ENCODE peak calls at places on chromosomes 6 and 20, in five cellular contexts. W is HCT116; Z is fibroblast of the aortic adventitia; F is activated T-helper 1 cell treated with anti-CD3 and anti-CD28 coated beads, Interleukin-2, amount 50 U/mL, for 16 hours; M is T-helper 1 cell. K is an unnamed sample.

GRCh38 chr20:57244627-57245214 is 21.7 kb downstream of the BMP7 start:
- DNase-seq in W (no peak), Z (no peak), F (no peak), M (no peak), K (no peak)

GRCh38 chr20:10328897-10329255 is 105.1 kb downstream of the MKKS start:
- DNase-seq in W (no peak), Z (no peak), F (no peak), M (no peak), K (no peak)

GRCh38 chr20:59985864-59986263 is 27.6 kb downstream of the CDH26 start:
- DNase-seq in W (no peak), Z (no peak), F (no peak), M (no peak), K (no peak)

GRCh38 chr6:34465551-34466241 is at the start of gene PACSIN1:
- DNase-seq in W (no peak), Z (no peak), F (no peak), M (no peak), K (peak)

GRCh38 chr6:3408665-3409064 is 48.2 kb downstream of the SLC22A23 start:
- DNase-seq in W (no peak), Z (no peak), F (no peak), M (no peak), K (no peak)

GRCh38 chr6:135360222-135360621 is 137.3 kb downstream of the AHI1 start:
- DNase-seq in W (no peak), Z (no peak), F (no peak), M (no peak), K (no peak)

GRCh38 chr6:122799916-122800701 is 11.1 kb downstream of the SMPDL3A start:
- DNase-seq in W (no peak), Z (peak), F (no peak), M (no peak), K (no peak)

GRCh38 chr6:156897907-156898531 is 120.8 kb downstream of the ARID1B start:
- DNase-seq in W (no peak), Z (no peak), F (no peak), M (no peak), K (no peak)

GRCh38 chr20:57785720-57786119 is 75.9 kb upstream of the PMEPA1 start:
- DNase-seq in W (no peak), Z (no peak), F (no peak), M (no peak), K (no peak)

GRCh38 chr20:26276811-26277210 is 580.2 kb upstream of the ZNF337 start:
- DNase-seq in W (no peak), Z (peak), F (no peak), M (no peak), K (peak)

GRCh38 chr20:17859616-17860232 is 108.9 kb downstream of the SNX5 start:
- DNase-seq in W (no peak), Z (no peak), F (no peak), M (no peak), K (no peak)

GRCh38 chr20:57272883-57273282 is 6.4 kb upstream of the BMP7 start:
- DNase-seq in W (no peak), Z (no peak), F (no peak), M (no peak), K (no peak)

GRCh38 chr6:28977351-28978136 is 27.6 kb downstream of the ZNF311 start:
- DNase-seq in W (no peak), Z (peak), F (no peak), M (no peak), K (no peak)

GRCh38 chr6:151014404-151015150 is 149.1 kb downstream of the MTHFD1L start:
- DNase-seq in W (peak), Z (peak), F (peak), M (peak), K (peak)

GRCh38 chr6:100475554-100476325 is 11.0 kb upstream of the SIM1 start:
- DNase-seq in W (no peak), Z (no peak), F (no peak), M (no peak), K (no peak)